ENCODE peak calls at places on chromosomes 13 and 19, in four cellular contexts. M, C, S and R are unnamed samples.

GRCh38 chr13:79043208-79043607 is 362.8 kb downstream of the RBM26 start:
- DNase-seq in M (no peak), C (no peak), S (no peak), R (no peak)

GRCh38 chr13:100983111-100983510 is 308.5 kb upstream of the TMTC4 start:
- DNase-seq in M (no peak), C (no peak), S (no peak), R (no peak)

GRCh38 chr19:19226663-19227062 is 14.9 kb downstream of the NCAN start:
- DNase-seq in M (no peak), C (no peak), S (no peak), R (no peak)

GRCh38 chr19:33344210-33344609 is 29.3 kb upstream of the CEBPG start:
- DNase-seq in M (no peak), C (no peak), S (no peak), R (peak; percentile 28)

GRCh38 chr19:56476671-56477428 is at the start of gene ZNF667:
- DNase-seq in M (no peak), C (no peak), S (no peak), R (peak; percentile 34)

GRCh38 chr19:30229524-30230174 is 142.5 kb upstream of the ZNF536 start:
- DNase-seq in M (no peak), C (no peak), S (no peak), R (peak; percentile 59)

GRCh38 chr13:108121406-108121805 is 93.9 kb downstream of the LIG4 start:
- DNase-seq in M (no peak), C (no peak), S (no peak), R (no peak)

GRCh38 chr13:49731766-49732165 is 40.5 kb upstream of the EBPL start:
- DNase-seq in M (no peak), C (no peak), S (no peak), R (no peak)

GRCh38 chr19:12611361-12611699 is 610 bp downstream of the ZNF791 start:
- DNase-seq in M (peak; percentile 74), C (peak; percentile 68), S (peak; percentile 60), R (peak; percentile 83)

GRCh38 chr13:75492389-75492788 is 10.4 kb upstream of the TBC1D4 start:
- DNase-seq in M (no peak), C (no peak), S (no peak), R (no peak)

GRCh38 chr19:17125728-17126677 is 50.4 kb downstream of the MYO9B start:
- DNase-seq in M (peak; percentile 47), C (no peak), S (no peak), R (peak; percentile 59)

GRCh38 chr13:107422421-107422820 is 792.9 kb downstream of the LIG4 start:
- DNase-seq in M (no peak), C (no peak), S (no peak), R (no peak)

GRCh38 chr13:102977471-102977870 is 88.7 kb downstream of the SLC10A2 start:
- DNase-seq in M (no peak), C (no peak), S (no peak), R (no peak)

GRCh38 chr13:28387740-28388501 is 107.0 kb downstream of the FLT1 start:
- DNase-seq in M (no peak), C (no peak), S (no peak), R (no peak)

GRCh38 chr13:109779074-109779473 is 7.3 kb downstream of the IRS2 start:
- DNase-seq in M (no peak), C (no peak), S (no peak), R (no peak)

GRCh38 chr13:27704681-27705080 is 83.0 kb downstream of the POLR1D start:
- DNase-seq in M (no peak), C (no peak), S (no peak), R (no peak)

GRCh38 chr19:32339988-32340874 is 5.2 kb upstream of the ZNF507 start:
- DNase-seq in M (peak; percentile 82), C (peak; percentile 26), S (peak; percentile 87), R (peak; percentile 65)

GRCh38 chr13:73477441-73477840 is 418.6 kb downstream of the KLF5 start:
- DNase-seq in M (no peak), C (no peak), S (no peak), R (no peak)

GRCh38 chr13:97068964-97069815 is 74.9 kb upstream of the OXGR1 start:
- DNase-seq in M (no peak), C (no peak), S (no peak), R (no peak)

GRCh38 chr19:16942583-16942982 is 53.8 kb downstream of the F2RL3 start:
- DNase-seq in M (peak; percentile 22), C (no peak), S (no peak), R (no peak)

GRCh38 chr19:32692727-32693061 is 1.1 kb downstream of the NUDT19 start:
- DNase-seq in M (no peak), C (no peak), S (no peak), R (no peak)

GRCh38 chr13:77925616-77926015 is 7.0 kb upstream of the EDNRB start:
- DNase-seq in M (no peak), C (no peak), S (no peak), R (no peak)

GRCh38 chr19:46369817-46370216 is 22.9 kb downstream of the PPP5C start:
- DNase-seq in M (no peak), C (no peak), S (no peak), R (no peak)

DNA sequence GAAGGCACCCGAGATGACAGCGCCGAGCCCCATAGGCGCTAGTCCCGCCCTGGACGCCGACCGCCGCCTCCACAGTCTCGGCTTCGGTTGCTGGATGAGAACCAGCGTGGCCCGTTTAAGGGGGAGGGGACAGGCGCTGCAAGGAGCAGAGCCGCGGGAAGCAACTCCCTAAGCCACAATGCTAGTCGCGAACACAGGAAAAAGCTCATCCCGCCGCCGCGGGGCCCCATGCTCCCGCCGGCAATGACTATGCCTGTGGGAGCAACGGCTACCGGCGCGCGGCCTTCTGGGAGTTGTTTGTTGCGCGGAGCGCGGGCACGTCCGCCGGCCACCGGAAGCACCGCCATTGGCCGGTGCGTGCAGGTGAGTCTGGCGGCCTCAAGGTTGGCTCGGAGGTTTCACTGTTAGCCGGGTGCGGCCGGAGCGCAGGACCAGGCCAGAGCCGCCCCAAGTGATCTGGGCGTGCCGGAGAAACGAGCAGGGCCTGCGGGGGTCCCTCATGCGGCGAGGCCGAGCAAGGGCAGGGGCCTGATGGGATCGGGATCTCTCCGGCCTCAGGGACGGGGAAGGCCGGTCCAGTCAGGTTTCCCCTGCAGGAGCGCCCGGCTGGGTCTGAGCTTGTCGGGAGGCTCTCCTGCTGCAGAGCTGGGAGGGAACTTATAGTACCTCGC is at the start of gene ZNF544:
- DNase-seq in M (peak; percentile 72), C (peak; percentile 67), S (peak; percentile 75), R (peak; percentile 88)
- TF ChIP-seq POLR2A in M (no peak), C (peak; percentile 33), S (peak; percentile 47), R (no peak)

DNA sequence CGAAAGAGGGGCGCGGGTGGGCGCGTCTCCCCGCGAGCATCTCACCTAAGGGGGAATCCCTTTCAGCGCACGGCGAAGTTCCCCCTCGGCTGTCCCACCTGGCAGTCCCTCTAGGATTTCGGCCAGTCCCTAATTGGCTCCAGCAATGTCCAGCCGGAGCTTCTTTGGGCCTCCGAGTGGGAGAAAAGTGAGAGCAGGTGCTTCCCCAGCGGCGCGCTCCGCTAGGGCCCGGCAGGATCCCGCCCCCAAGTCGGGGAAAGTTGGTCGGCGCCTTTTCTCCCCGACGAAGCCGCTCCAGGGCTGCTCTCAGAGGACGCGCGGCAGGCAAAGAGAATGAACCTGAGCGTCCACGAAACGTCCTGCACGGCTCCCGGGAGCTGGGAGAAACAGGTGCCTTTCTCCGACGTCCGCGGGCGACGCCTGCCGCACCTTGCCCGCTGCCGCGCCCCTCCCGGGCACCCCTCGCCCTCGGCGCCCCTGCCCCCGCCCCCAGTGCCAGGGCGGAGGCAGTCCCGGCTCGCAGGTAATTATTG is 366 bp upstream of the KL start:
- DNase-seq in M (peak; percentile 29), C (no peak), S (no peak), R (no peak)
- H3K4me3 ChIP-seq in M (peak overlapping the region; percentile 52), C (peak overlapping the region; percentile 30), S (peak overlapping the region; percentile 47), R (peak overlapping the region; percentile 34)

GRCh38 chr13:95643471-95643813 is 1.1 kb downstream of the DZIP1 start:
- DNase-seq in M (no peak), C (peak; percentile 23), S (no peak), R (peak; percentile 19)

GRCh38 chr13:95641961-95642621 is 2.4 kb downstream of the DZIP1 start:
- DNase-seq in M (peak; percentile 54), C (peak; percentile 43), S (no peak), R (peak; percentile 41)

GRCh38 chr13:95643009-95643408 is 1.5 kb downstream of the DZIP1 start:
- DNase-seq in M (no peak), C (no peak), S (no peak), R (no peak)

GRCh38 chr13:95643814-95644598 is 500 bp downstream of the DZIP1 start:
- DNase-seq in M (no peak), C (peak; percentile 51), S (peak; percentile 10), R (peak; percentile 27)

DNA sequence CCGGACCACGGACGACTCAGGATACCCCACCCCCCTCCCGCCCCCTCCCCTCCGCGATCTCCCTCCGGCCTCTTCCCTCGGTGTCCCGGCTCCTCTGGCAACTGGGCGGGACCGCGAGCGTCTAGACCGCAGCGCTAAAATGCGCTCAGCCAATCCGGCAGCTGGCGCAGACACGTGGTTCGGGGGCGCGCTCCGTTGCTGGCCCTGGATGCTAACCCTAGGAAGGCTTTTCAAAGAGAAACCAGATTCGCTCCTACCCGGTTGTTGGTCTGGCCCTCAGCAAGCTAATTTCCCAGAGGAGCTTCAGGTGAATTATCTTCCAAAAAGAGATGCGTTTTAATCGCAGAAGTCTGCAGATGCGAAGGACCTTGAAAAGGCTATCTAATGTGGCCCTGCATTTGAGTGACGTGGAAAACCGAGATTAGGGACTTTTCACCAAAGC is at the start of gene DZIP1:
- DNase-seq in M (peak; percentile 41), C (peak; percentile 90), S (peak; percentile 52), R (peak; percentile 83)
- H3K27ac ChIP-seq in M (peak within 1 kb of the TSS; percentile 68), C (peak within 1 kb of the TSS; percentile 75), S (peak within 1 kb of the TSS; percentile 93), R (peak within 1 kb of the TSS; percentile 82)

GRCh38 chr19:38930776-38931761 is at the start of gene MRPS12:
- DNase-seq in M (peak; percentile 98), C (peak; percentile 98), S (peak; percentile 100), R (peak; percentile 100)
- TF ChIP-seq POLR2A in M (no peak), C (peak; percentile 7), S (peak; percentile 87), R (no peak)

GRCh38 chr13:46180393-46180792 is 1.6 kb downstream of the LCP1 start:
- DNase-seq in M (no peak), C (no peak), S (no peak), R (no peak)
- H3K4me3 ChIP-seq in M (no peak overlapping the region), C (no peak overlapping the region), S (no peak overlapping the region), R (no peak overlapping the region)

GRCh38 chr19:6374179-6374709 is 1.5 kb downstream of the PSPN start:
- DNase-seq in M (no peak), C (peak; percentile 59), S (no peak), R (no peak)
- H3K27ac ChIP-seq in M (peak overlapping the region; percentile 100), C (no peak overlapping the region), S (peak overlapping the region; percentile 73), R (peak overlapping the region; percentile 99)

GRCh38 chr19:40661616-40662015 is 28.8 kb downstream of the NUMBL start:
- DNase-seq in M (no peak), C (no peak), S (no peak), R (no peak)

GRCh38 chr19:40663712-40664692 is 26.4 kb downstream of the NUMBL start:
- DNase-seq in M (no peak), C (peak; percentile 47), S (peak; percentile 66), R (no peak)

GRCh38 chr19:40666803-40667438 is 23.5 kb downstream of the NUMBL start:
- DNase-seq in M (no peak), C (no peak), S (no peak), R (no peak)

GRCh38 chr19:40659566-40659965 is 30.9 kb downstream of the NUMBL start:
- DNase-seq in M (no peak), C (no peak), S (no peak), R (no peak)

GRCh38 chr19:40662925-40663711 is 27.3 kb downstream of the NUMBL start:
- DNase-seq in M (peak; percentile 94), C (peak; percentile 95), S (peak; percentile 97), R (peak; percentile 94)
- TF ChIP-seq POLR2A in M (no peak), C (peak; percentile 46), S (peak; percentile 50), R (no peak)